ENCODE peak calls at places on chromosome 17, in ten cellular contexts. W, O, C, Q, Z, Y, L, M, A and H are unnamed samples.

GRCh38 chr17:9403207-9403606 is 172.4 kb downstream of the STX8 start:
- DNase-seq in W (no peak), O (no peak), C (no peak), Q (no peak), Z (no peak), Y (no peak), L (no peak), M (no peak), A (no peak), H (no peak)

GRCh38 chr17:6994118-6994598 is 1.7 kb upstream of the ALOX12 start:
- DNase-seq in W (no peak), O (no peak), C (no peak), Q (no peak), Z (no peak), Y (no peak), L (no peak), M (no peak), A (no peak), H (no peak)

GRCh38 chr17:73308017-73308823 is 3.6 kb downstream of the CDC42EP4 start:
- DNase-seq in W (no peak), O (no peak), C (peak; percentile 96), Q (no peak), Z (peak; percentile 52), Y (peak; percentile 86), L (no peak), M (no peak), A (peak; percentile 84), H (no peak)

GRCh38 chr17:51491416-51491815 is 231.1 kb downstream of the UTP18 start:
- DNase-seq in W (no peak), O (no peak), C (no peak), Q (peak; percentile 17), Z (no peak), Y (no peak), L (no peak), M (no peak), A (no peak), H (peak; percentile 25)

GRCh38 chr17:72666519-72666874 is 426.0 kb downstream of the SLC39A11 start:
- DNase-seq in W (no peak), O (no peak), C (no peak), Q (no peak), Z (no peak), Y (peak; percentile 32), L (no peak), M (no peak), A (no peak), H (no peak)

GRCh38 chr17:17156107-17156506 is 50.0 kb downstream of the PLD6 start:
- DNase-seq in W (no peak), O (no peak), C (no peak), Q (no peak), Z (no peak), Y (peak; percentile 88), L (no peak), M (no peak), A (peak; percentile 49), H (no peak)

GRCh38 chr17:50903604-50904521 is 37.7 kb upstream of the TOB1 start:
- DNase-seq in W (peak; percentile 75), O (no peak), C (no peak), Q (no peak), Z (no peak), Y (peak; percentile 62), L (no peak), M (no peak), A (no peak), H (no peak)

GRCh38 chr17:82375359-82376041 is 3.9 kb downstream of the UTS2R start:
- DNase-seq in W (no peak), O (peak; percentile 44), C (no peak), Q (no peak), Z (no peak), Y (no peak), L (no peak), M (no peak), A (no peak), H (no peak)

GRCh38 chr17:75557852-75558665 is 29.5 kb upstream of the MYO15B start:
- DNase-seq in W (no peak), O (no peak), C (no peak), Q (no peak), Z (no peak), Y (no peak), L (no peak), M (no peak), A (no peak), H (no peak)

GRCh38 chr17:2251098-2251497 is 52.5 kb downstream of the SMG6 start:
- DNase-seq in W (no peak), O (no peak), C (no peak), Q (no peak), Z (no peak), Y (peak; percentile 58), L (no peak), M (no peak), A (no peak), H (no peak)

GRCh38 chr17:78736526-78737079 is 45.5 kb downstream of the CYTH1 start:
- DNase-seq in W (peak; percentile 61), O (no peak), C (peak; percentile 94), Q (no peak), Z (peak; percentile 66), Y (no peak), L (peak; percentile 76), M (peak; percentile 10), A (no peak), H (peak; percentile 98)

GRCh38 chr17:78709119-78709681 is 72.9 kb downstream of the CYTH1 start:
- DNase-seq in W (peak; percentile 16), O (no peak), C (no peak), Q (no peak), Z (no peak), Y (no peak), L (no peak), M (no peak), A (no peak), H (no peak)

GRCh38 chr17:41773190-41773588 is 13.3 kb downstream of the JUP start:
- DNase-seq in W (no peak), O (no peak), C (peak; percentile 94), Q (no peak), Z (peak; percentile 66), Y (peak; percentile 92), L (no peak), M (no peak), A (peak; percentile 90), H (no peak)

GRCh38 chr17:1173456-1174370 is 6.1 kb downstream of the ABR start:
- DNase-seq in W (no peak), O (no peak), C (no peak), Q (no peak), Z (no peak), Y (no peak), L (no peak), M (no peak), A (no peak), H (peak; percentile 12)

GRCh38 chr17:14205992-14206461 is 30.6 kb downstream of the CDRT15 start:
- DNase-seq in W (peak; percentile 63), O (no peak), C (peak; percentile 79), Q (no peak), Z (no peak), Y (no peak), L (no peak), M (no peak), A (peak; percentile 97), H (no peak)

GRCh38 chr17:43517615-43518386 is 28.3 kb downstream of the ETV4 start:
- DNase-seq in W (peak; percentile 19), O (peak; percentile 18), C (no peak), Q (no peak), Z (no peak), Y (peak; percentile 63), L (no peak), M (no peak), A (peak; percentile 41), H (no peak)

GRCh38 chr17:79522414-79522813 is 88.4 kb downstream of the RBFOX3 start:
- DNase-seq in W (no peak), O (no peak), C (no peak), Q (no peak), Z (no peak), Y (no peak), L (no peak), M (no peak), A (no peak), H (no peak)

GRCh38 chr17:17108681-17109049 is 66.4 kb downstream of the MPRIP start:
- DNase-seq in W (no peak), O (peak; percentile 83), C (peak; percentile 70), Q (no peak), Z (no peak), Y (no peak), L (no peak), M (no peak), A (no peak), H (no peak)

GRCh38 chr17:38798614-38799500 is 499 bp downstream of the PIP4K2B start:
- DNase-seq in W (peak; percentile 69), O (peak; percentile 53), C (peak; percentile 54), Q (peak; percentile 35), Z (peak; percentile 93), Y (peak; percentile 58), L (peak; percentile 32), M (peak; percentile 51), A (peak; percentile 56), H (no peak)

GRCh38 chr17:80441133-80441578 is 26.2 kb downstream of the ENDOV start:
- DNase-seq in W (peak; percentile 55), O (no peak), C (no peak), Q (no peak), Z (peak; percentile 94), Y (peak; percentile 28), L (peak; percentile 77), M (no peak), A (peak; percentile 19), H (peak; percentile 94)

GRCh38 chr17:81986606-81987005 is 9.2 kb downstream of the ASPSCR1 start:
- DNase-seq in W (no peak), O (no peak), C (no peak), Q (no peak), Z (no peak), Y (no peak), L (no peak), M (no peak), A (no peak), H (no peak)

GRCh38 chr17:2939714-2940351 is 123.6 kb downstream of the OR1D5 start:
- DNase-seq in W (no peak), O (no peak), C (peak; percentile 67), Q (no peak), Z (no peak), Y (no peak), L (no peak), M (no peak), A (no peak), H (no peak)

GRCh38 chr17:28747046-28747691 is 3.4 kb downstream of the TRAF4 start:
- DNase-seq in W (no peak), O (no peak), C (peak; percentile 84), Q (no peak), Z (peak; percentile 74), Y (no peak), L (no peak), M (no peak), A (no peak), H (peak; percentile 20)

GRCh38 chr17:73256220-73256619 is 5.5 kb downstream of the CPSF4L start:
- DNase-seq in W (no peak), O (no peak), C (no peak), Q (no peak), Z (no peak), Y (no peak), L (no peak), M (no peak), A (no peak), H (no peak)